ENCODE peak calls at places on chromosome 20, in five cellular contexts. N is psoas muscle, D is kidney epithelial cell, E is NCI-H1092 treated with DMSO at 0.1 percent for 48 hours, K is A172. U is an unnamed sample.
A peak's percentile ranks its signal among the peaks of the same experiment; 100 is the strongest.

GRCh38 chr20:39878321-39878720 is 810.7 kb downstream of the MAFB start:
- DNase-seq in K (no peak), N (no peak), E (peak; percentile 49), D (no peak), U (no peak)

GRCh38 chr20:45905505-45906079 is 6.4 kb downstream of the PLTP start:
- DNase-seq in E (no peak), N (no peak), K (peak; percentile 93), D (no peak), U (no peak)

GRCh38 chr20:45972500-45973183 is 639 bp upstream of the ZNF335 start:
- DNase-seq in N (peak; percentile 96), E (no peak), D (peak; percentile 66), K (peak; percentile 91), U (peak; percentile 38)

GRCh38 chr20:44358776-44359175 is 3.3 kb downstream of the HNF4A start:
- DNase-seq in N (no peak), D (no peak), E (no peak), K (no peak), U (no peak)

GRCh38 chr20:45814314-45814713 is 1.9 kb downstream of the UBE2C start:
- DNase-seq in D (no peak), K (no peak), E (no peak), N (no peak), U (no peak)

GRCh38 chr20:16007978-16008377 is 565.3 kb downstream of the KIF16B start:
- DNase-seq in N (no peak), E (no peak), D (no peak), K (peak; percentile 24), U (no peak)

GRCh38 chr20:46126440-46127056 is 8.4 kb downstream of the CD40 start:
- DNase-seq in N (no peak), D (no peak), E (no peak), K (no peak), U (no peak)

GRCh38 chr20:10513931-10514575 is 78.9 kb downstream of the SLX4IP start:
- DNase-seq in E (no peak), N (no peak), K (no peak), D (no peak), U (no peak)

U was measured in left ventricle myocardium superior.